ENCODE peak calls at places on chromosomes 13 and 19, in four cellular contexts. D is HepG2, T is K562, J is GM12878. H is an unnamed sample.
A peak's percentile ranks its signal among the peaks of the same experiment; 100 is the strongest.

GRCh38 chr13:34207334-34207733 is 389.4 kb downstream of the RFC3 start:
- DNase-seq in D (no peak), T (no peak), J (no peak), H (no peak)

GRCh38 chr13:20461481-20461859 is 64.2 kb downstream of the CRYL1 start:
- DNase-seq in D (no peak), T (no peak), J (no peak), H (no peak)

GRCh38 chr19:9362905-9363304 is at the start of gene ZNF177:
- DNase-seq in D (no peak), T (peak; percentile 23), J (no peak), H (peak; percentile 17)

GRCh38 chr19:39681416-39681815 is 22.9 kb upstream of the LGALS14 start:
- DNase-seq in D (no peak), T (no peak), J (no peak), H (no peak)

GRCh38 chr13:38180100-38180499 is 169.6 kb upstream of the UFM1 start:
- DNase-seq in D (no peak), T (no peak), J (no peak), H (no peak)

GRCh38 chr13:55263045-55263444 is 1877.7 kb upstream of the PRR20A start:
- DNase-seq in D (no peak), T (no peak), J (no peak), H (no peak)

GRCh38 chr13:98869408-98870090 is 108.3 kb downstream of the DOCK9 start:
- DNase-seq in D (no peak), T (no peak), J (no peak), H (no peak)

GRCh38 chr13:31444266-31444862 is 244.6 kb downstream of the B3GLCT start:
- DNase-seq in D (no peak), T (no peak), J (no peak), H (no peak)

GRCh38 chr13:107799001-107799400 is 416.3 kb downstream of the LIG4 start:
- DNase-seq in D (no peak), T (no peak), J (no peak), H (no peak)

GRCh38 chr13:36907266-36907665 is 12.8 kb downstream of the SMAD9 start:
- DNase-seq in D (no peak), T (no peak), J (no peak), H (no peak)

GRCh38 chr13:21015284-21015683 is 46.1 kb downstream of the LATS2 start:
- DNase-seq in D (no peak), T (no peak), J (no peak), H (no peak)

GRCh38 chr19:7494416-7495098 is 5.7 kb upstream of the PEX11G start:
- DNase-seq in D (peak; percentile 80), T (peak; percentile 73), J (no peak), H (no peak)

DNA sequence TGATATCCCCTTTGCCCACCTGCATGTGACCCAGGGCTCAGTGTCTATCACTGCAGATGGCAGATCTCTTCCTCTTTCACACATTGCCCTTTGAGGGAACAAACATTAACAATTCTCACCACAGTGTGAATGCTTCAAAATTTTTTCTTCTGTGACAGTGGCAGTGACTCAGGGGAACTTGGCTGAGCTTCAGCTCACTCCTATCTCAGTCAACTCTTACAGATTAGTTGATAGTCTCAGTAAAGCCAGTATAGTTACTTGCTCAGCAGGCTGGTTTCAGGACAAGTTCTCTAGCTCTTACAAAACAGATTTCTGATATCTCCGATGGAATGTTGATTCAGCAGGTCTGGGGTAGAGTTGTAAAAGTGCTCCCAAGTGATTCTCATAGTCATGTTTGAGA is 166.9 kb downstream of the DLEU7 start:
- DNase-seq in D (no peak), T (peak; percentile 7), J (no peak), H (no peak)
- TF ChIP-seq CREM in D (no peak), T (no peak), J (no peak), H (no peak)

GRCh38 chr13:27034678-27035111 is 136.9 kb downstream of the USP12 start:
- DNase-seq in D (no peak), T (no peak), J (no peak), H (peak; percentile 39)
- TF ChIP-seq CREM in D (no peak), T (no peak), J (no peak), H (no peak)

DNA sequence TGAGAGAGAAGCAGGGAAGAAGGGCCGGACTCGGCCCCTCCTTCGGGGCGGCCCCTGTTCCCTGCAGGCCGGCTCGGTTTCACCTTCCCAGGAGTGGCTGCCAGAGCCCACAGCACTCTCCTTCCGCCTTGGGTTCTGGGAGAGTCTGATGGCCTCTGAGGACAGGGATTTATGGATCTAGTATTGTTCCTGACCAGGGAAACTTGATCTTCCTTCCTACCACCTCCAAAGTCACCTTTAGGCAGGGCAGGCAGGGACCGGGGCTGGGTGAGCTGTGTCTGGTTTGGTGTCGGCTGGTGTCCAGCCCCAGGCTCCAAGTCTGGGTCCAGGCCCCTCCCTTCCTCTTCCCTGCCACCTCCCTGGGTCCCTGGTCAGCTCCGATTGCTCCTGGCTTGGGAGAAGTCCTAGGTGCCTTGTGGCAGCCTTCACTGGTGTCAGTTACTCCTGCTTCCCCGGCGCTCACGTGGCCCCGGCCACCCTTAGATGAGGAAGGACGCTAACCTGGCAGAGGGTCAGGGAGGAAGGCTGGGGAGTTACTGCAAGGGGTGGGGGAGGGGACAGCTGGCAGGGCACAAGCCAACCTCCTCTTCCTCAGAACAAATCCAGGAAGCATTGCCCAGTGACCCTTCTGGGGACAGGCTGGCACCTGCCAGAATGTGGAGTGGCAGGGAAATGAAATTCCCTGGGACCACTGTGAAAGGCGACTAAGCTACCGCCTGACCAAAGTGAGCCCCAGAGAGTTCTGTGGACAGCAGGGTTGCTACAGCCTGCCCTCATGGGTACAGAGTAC is 18.8 kb downstream of the RFX1 start:
- DNase-seq in D (no peak), T (no peak), J (no peak), H (no peak)
- TF ChIP-seq CREM in D (no peak), T (no peak), J (no peak), H (no peak)

DNA sequence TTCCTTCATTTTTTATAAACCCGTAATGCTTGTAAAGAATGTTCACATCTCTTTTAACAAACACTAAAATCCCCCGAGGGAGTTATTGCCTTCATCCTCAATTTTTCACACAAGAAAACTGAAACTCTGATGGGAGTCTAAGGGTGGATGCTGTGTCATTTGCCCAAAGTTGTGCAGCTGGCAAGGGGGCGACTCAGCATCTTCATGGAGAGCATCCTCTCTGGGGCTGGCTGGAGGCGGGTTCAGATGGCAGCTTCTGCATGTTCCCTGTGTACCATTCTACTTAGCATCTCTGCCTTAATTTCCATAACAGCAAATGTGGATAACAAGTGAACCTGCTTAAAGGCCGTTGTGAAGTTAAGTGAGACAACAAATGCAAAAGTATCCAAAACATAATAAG is 256.4 kb downstream of the IRS2 start:
- DNase-seq in D (no peak), T (no peak), J (no peak), H (no peak)
- TF ChIP-seq CREM in D (no peak), T (no peak), J (no peak), H (no peak)

DNA sequence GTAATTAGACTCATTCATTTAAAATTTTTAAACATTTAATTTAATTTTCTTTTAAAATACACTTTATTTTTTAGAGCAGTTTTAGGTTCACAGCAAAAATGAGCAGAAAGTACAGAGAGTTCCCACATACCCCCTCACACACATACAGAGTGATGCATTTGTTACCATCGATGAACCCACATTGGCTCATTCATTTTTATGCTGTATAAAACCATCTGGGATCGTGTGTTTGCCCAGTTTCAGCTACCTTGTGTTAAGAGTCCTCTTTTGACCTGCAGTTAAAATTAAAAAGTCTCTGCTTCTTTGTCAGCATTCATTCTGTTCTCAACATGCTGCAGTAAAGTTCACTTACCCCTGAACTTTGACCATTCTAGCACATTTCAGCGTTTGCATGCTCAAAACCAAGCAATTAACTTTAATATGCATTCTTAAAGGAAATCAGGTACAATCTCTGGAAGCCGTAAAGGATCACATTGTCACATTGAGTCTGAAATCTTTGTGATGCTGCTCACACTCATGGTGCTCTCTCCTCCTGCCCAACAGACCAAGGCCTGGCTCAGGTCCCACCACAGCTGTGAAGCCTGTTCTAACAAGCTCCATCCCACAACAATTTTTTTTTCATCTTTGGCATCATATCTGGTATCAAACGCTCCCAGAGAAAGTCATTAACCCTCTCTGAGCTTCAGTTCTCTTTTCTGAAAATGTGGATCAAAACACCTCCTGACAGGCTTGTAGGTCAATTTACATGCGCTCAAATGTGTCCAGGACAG is 224.2 kb downstream of the LACC1 start:
- DNase-seq in D (no peak), T (no peak), J (no peak), H (no peak)
- TF ChIP-seq CREM in D (no peak), T (no peak), J (no peak), H (no peak)

DNA sequence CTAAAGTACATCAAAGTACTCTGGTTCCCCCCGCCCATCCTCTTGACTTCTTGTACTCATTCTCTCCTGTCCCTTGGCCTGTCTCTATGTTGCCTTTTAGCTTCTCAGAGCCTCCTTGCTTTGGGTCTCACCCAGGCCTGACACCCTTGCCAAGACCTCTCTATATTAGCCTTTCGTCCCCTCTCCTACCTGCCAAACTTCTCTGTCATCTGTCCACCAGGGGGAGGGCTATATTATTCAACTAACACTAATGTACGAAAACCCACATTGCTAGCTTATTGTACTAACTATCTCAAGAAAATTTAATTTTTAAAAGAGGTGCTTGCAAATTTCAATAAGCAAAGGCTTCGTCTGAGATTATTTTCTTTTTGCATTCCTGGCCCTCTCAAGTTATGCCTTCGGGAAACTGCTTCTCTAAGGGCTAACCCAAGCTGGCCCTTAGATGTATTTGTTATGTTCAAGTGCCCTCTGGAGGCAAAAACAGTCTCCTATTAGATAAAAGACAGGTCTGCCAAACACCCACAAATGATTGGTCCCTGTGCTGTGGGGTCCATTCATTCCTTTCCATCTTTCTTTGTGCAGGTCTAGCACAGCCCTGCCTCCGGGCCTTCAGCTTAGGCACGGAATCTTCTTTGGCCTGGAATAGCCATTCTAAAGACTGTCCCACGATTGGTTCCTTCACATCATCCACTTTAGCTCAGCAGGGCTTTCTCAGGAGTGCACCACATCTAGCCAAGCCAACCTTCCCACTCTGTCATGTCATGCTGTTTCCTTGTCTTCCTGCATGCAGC is 6.4 kb upstream of the MRPS31 start:
- DNase-seq in D (peak; percentile 71), T (peak; percentile 70), J (no peak), H (peak; percentile 28)
- TF ChIP-seq CREM in D (no peak), T (no peak), J (no peak), H (no peak)

GRCh38 chr13:47859129-47859528 is 141.9 kb downstream of the SUCLA2 start:
- DNase-seq in D (no peak), T (no peak), J (no peak), H (no peak)

GRCh38 chr13:47858042-47858677 is 142.9 kb downstream of the SUCLA2 start:
- DNase-seq in D (peak; percentile 82), T (no peak), J (no peak), H (no peak)

GRCh38 chr13:47858678-47859050 is 142.4 kb downstream of the SUCLA2 start:
- DNase-seq in D (no peak), T (no peak), J (no peak), H (no peak)

GRCh38 chr13:47853236-47853635 is 147.8 kb downstream of the SUCLA2 start:
- DNase-seq in D (no peak), T (no peak), J (no peak), H (no peak)
- TF ChIP-seq CREM in D (no peak), T (no peak), J (no peak), H (no peak)

DNA sequence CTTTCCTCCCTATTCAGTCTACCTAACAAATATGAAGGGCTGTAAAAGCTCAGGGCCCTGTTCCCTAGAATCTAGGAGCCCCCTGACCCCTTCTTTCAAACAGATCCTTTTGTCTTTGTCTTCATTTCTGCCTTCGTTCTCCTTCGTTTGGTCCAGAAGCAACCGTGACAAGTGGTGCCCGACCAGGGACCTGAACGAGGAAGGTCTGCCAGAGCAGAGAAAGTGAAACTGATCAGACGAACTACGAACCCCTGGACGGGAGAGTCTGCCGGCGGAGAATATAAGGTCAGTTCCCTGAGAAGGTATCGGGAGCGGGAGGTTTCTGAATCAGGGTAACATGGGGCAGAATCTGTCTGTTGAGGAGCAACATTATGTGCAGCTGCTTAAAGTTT is 751 bp downstream of the ERVK3-1 start:
- DNase-seq in D (peak; percentile 21), T (no peak), J (no peak), H (no peak)
- TF ChIP-seq CREM in D (no peak), T (no peak), J (no peak), H (no peak)